ENCODE peak calls at places on chromosomes 12 and 14, in ten cellular contexts. Y, O, P, D, F, N, C, U, I and L are unnamed samples.

GRCh38 chr12:4829161-4829792 is 80.4 kb upstream of the KCNA1 start:
- DNase-seq in Y (no peak), O (no peak), P (no peak), D (no peak), F (no peak), N (peak), C (no peak), U (no peak), I (no peak), L (no peak)

GRCh38 chr14:97185186-97185585 is 388.0 kb downstream of the VRK1 start:
- DNase-seq in Y (no peak), O (no peak), P (no peak), D (no peak), F (no peak), N (peak), C (peak), U (no peak), I (no peak), L (no peak)

GRCh38 chr14:55418411-55418810 is 6.8 kb upstream of the ATG14 start:
- DNase-seq in Y (no peak), O (no peak), P (no peak), D (no peak), F (no peak), N (no peak), C (no peak), U (no peak), I (peak), L (no peak)

GRCh38 chr12:3803865-3804472 is 51.1 kb upstream of the CRACR2A start:
- DNase-seq in Y (peak), O (peak), P (peak), D (peak), F (peak), N (peak), C (peak), U (peak), I (peak), L (peak)

GRCh38 chr12:97022831-97023230 is 115.8 kb downstream of the NEDD1 start:
- DNase-seq in Y (no peak), O (no peak), P (no peak), D (no peak), F (no peak), N (no peak), C (no peak), U (no peak), I (no peak), L (no peak)

GRCh38 chr12:129127771-129128170 is 274.5 kb downstream of the GLT1D1 start:
- DNase-seq in Y (no peak), O (no peak), P (no peak), D (no peak), F (no peak), N (no peak), C (no peak), U (no peak), I (no peak), L (no peak)

GRCh38 chr14:42192659-42193425 is 586.2 kb downstream of the LRFN5 start:
- DNase-seq in Y (peak), O (no peak), P (peak), D (no peak), F (no peak), N (no peak), C (no peak), U (no peak), I (peak), L (peak)

GRCh38 chr12:73421832-73422231 is 1115.8 kb upstream of the ATXN7L3B start:
- DNase-seq in Y (no peak), O (no peak), P (peak), D (no peak), F (no peak), N (no peak), C (no peak), U (no peak), I (no peak), L (peak)

GRCh38 chr14:61102549-61103466 is 121.8 kb downstream of the SLC38A6 start:
- DNase-seq in Y (no peak), O (peak), P (no peak), D (no peak), F (no peak), N (no peak), C (no peak), U (no peak), I (no peak), L (no peak)